ENCODE peak calls at places on chromosome 13, in seven cellular contexts. X is GM23338, Y is GM23248, U is PC-3, J is PC-9, C is HCT116, T is hepatocyte. O is an unnamed sample.

GRCh38 chr13:44218501-44219240 is 155.0 kb upstream of the SERP2 start:
- DNase-seq in X (no peak), Y (no peak), U (peak; percentile 67), J (peak; percentile 88), C (no peak), T (no peak), O (no peak)

GRCh38 chr13:45299194-45299593 is 41.8 kb downstream of the TPT1 start:
- DNase-seq in X (no peak), Y (no peak), U (peak; percentile 16), J (no peak), C (no peak), T (no peak), O (no peak)

GRCh38 chr13:97911311-97912138 is 42.0 kb upstream of the IPO5 start:
- DNase-seq in X (peak; percentile 69), Y (peak; percentile 77), U (peak; percentile 59), J (peak; percentile 41), C (peak; percentile 21), T (peak; percentile 15), O (peak; percentile 34)

GRCh38 chr13:33514362-33514761 is 228.8 kb upstream of the STARD13 start:
- DNase-seq in X (peak; percentile 68), Y (peak; percentile 10), U (peak; percentile 19), J (no peak), C (no peak), T (no peak), O (no peak)

GRCh38 chr13:109785141-109785891 is 1.1 kb downstream of the IRS2 start:
- DNase-seq in X (peak; percentile 50), Y (peak; percentile 84), U (peak; percentile 33), J (peak; percentile 71), C (no peak), T (peak; percentile 72), O (no peak)

GRCh38 chr13:76799696-76800095 is 86.5 kb downstream of the KCTD12 start:
- DNase-seq in X (no peak), Y (peak; percentile 16), U (peak; percentile 32), J (no peak), C (no peak), T (peak; percentile 42), O (no peak)

GRCh38 chr13:97753942-97754670 is 199.4 kb upstream of the IPO5 start:
- DNase-seq in X (peak; percentile 74), Y (no peak), U (no peak), J (no peak), C (no peak), T (no peak), O (no peak)

GRCh38 chr13:113413178-113413897 is 40.0 kb downstream of the ADPRHL1 start:
- DNase-seq in X (no peak), Y (no peak), U (no peak), J (no peak), C (no peak), T (no peak), O (no peak)

GRCh38 chr13:85798999-85799646 is at the start of gene SLITRK6:
- DNase-seq in X (peak; percentile 75), Y (peak; percentile 5), U (peak; percentile 93), J (peak; percentile 79), C (peak; percentile 15), T (peak; percentile 75), O (no peak)

GRCh38 chr13:82356667-82357066 is 1525.6 kb downstream of the SLITRK1 start:
- DNase-seq in X (peak; percentile 28), Y (peak; percentile 10), U (peak; percentile 21), J (no peak), C (no peak), T (no peak), O (no peak)

GRCh38 chr13:111401755-111402154 is 81.3 kb downstream of the TEX29 start:
- DNase-seq in X (no peak), Y (no peak), U (no peak), J (no peak), C (no peak), T (no peak), O (no peak)

GRCh38 chr13:93248627-93249047 is 22.0 kb downstream of the GPC6 start:
- DNase-seq in X (peak; percentile 72), Y (no peak), U (peak; percentile 78), J (no peak), C (no peak), T (peak; percentile 75), O (no peak)

GRCh38 chr13:112740502-112741131 is 50.8 kb downstream of the ATP11A start:
- DNase-seq in X (no peak), Y (peak; percentile 83), U (no peak), J (no peak), C (no peak), T (peak; percentile 52), O (no peak)

GRCh38 chr13:74158606-74159352 is 24.6 kb upstream of the KLF12 start:
- DNase-seq in X (no peak), Y (no peak), U (no peak), J (no peak), C (no peak), T (no peak), O (no peak)

GRCh38 chr13:113535381-113535781 is 44.9 kb upstream of the DCUN1D2 start:
- DNase-seq in X (no peak), Y (no peak), U (no peak), J (no peak), C (no peak), T (no peak), O (no peak)

GRCh38 chr13:38670627-38671026 is 16.2 kb upstream of the FREM2 start:
- DNase-seq in X (no peak), Y (peak; percentile 53), U (no peak), J (no peak), C (no peak), T (no peak), O (no peak)

GRCh38 chr13:110266983-110267382 is 40.0 kb downstream of the COL4A1 start:
- DNase-seq in X (peak; percentile 60), Y (no peak), U (no peak), J (no peak), C (no peak), T (no peak), O (no peak)

GRCh38 chr13:55244991-55245644 is 1895.6 kb upstream of the PRR20A start:
- DNase-seq in X (peak; percentile 91), Y (no peak), U (no peak), J (no peak), C (no peak), T (peak; percentile 36), O (no peak)

GRCh38 chr13:24899601-24900000 is 135.6 kb downstream of the RNF17 start:
- DNase-seq in X (no peak), Y (no peak), U (no peak), J (no peak), C (no peak), T (no peak), O (no peak)

GRCh38 chr13:108427355-108427754 is 157.8 kb downstream of the TNFSF13B start:
- DNase-seq in X (no peak), Y (no peak), U (peak; percentile 7), J (no peak), C (no peak), T (no peak), O (no peak)
- H3K9me2 ChIP-seq in X (no peaks in the 10 kb centered on the region), Y (no peaks in the 10 kb centered on the region), U (no peaks in the 10 kb centered on the region), J (no peaks in the 10 kb centered on the region), C (no peaks in the 10 kb centered on the region), T (no peaks in the 10 kb centered on the region), O (no peaks in the 10 kb centered on the region)

GRCh38 chr13:105030851-105031250 is 1504.6 kb downstream of the EFNB2 start:
- DNase-seq in X (no peak), Y (no peak), U (no peak), J (no peak), C (no peak), T (no peak), O (no peak)

GRCh38 chr13:105033999-105034398 is 1501.5 kb downstream of the EFNB2 start:
- DNase-seq in X (peak; percentile 16), Y (no peak), U (no peak), J (no peak), C (no peak), T (no peak), O (no peak)

GRCh38 chr13:105031306-105031705 is 1504.2 kb downstream of the EFNB2 start:
- DNase-seq in X (no peak), Y (no peak), U (no peak), J (no peak), C (no peak), T (no peak), O (no peak)

GRCh38 chr13:105037064-105037463 is 1498.4 kb downstream of the EFNB2 start:
- DNase-seq in X (no peak), Y (no peak), U (peak; percentile 23), J (no peak), C (no peak), T (no peak), O (no peak)

GRCh38 chr13:105035092-105035491 is 1500.4 kb downstream of the EFNB2 start:
- DNase-seq in X (no peak), Y (no peak), U (peak; percentile 10), J (no peak), C (no peak), T (no peak), O (no peak)
- H2AFZ ChIP-seq in X (no peak overlapping the region), Y (no peak overlapping the region), U (no peak overlapping the region), J (no peak overlapping the region), C (no peak overlapping the region), T (no peak overlapping the region), O (no peak overlapping the region)

DNA sequence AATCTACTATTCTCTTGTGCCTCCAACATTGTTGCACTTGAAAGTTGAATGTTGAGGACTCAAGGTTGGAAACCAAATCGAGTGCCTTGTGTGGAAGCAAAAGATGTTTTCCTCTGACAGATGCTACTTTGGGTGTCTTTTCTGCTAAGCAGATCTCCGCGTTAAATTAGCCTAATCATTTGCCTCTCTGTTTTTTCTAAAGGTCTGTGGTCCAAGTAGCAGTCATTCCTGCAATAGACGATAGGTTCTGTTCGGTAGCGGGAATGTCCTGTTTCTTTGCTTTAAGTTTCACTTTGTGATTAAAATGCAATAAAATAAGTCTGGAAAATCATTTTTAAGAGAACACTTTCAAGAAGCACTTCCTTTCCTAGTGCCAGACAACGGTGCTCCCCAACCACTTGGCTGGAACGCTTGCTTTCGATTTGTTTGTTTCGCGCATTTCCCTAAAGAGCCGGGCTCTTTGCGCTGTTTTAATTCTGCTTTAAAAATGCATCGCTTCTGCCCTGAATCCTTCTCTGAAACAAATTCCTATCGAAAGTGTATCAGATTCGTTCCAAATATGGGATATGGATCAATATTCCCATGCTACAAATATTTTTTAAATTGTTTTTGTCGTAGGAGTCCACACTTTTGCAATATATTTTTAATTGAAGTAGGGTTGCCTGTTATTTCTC is 14.1 kb downstream of the ZIC2 start:
- DNase-seq in X (peak; percentile 74), Y (no peak), U (no peak), J (no peak), C (no peak), T (no peak), O (no peak)
- TF ChIP-seq EZH2 in X (peak; percentile 60), Y (peak; percentile 74), U (peak; percentile 51), J (no peak), C (no peak), T (no peak), O (no peak)

DNA sequence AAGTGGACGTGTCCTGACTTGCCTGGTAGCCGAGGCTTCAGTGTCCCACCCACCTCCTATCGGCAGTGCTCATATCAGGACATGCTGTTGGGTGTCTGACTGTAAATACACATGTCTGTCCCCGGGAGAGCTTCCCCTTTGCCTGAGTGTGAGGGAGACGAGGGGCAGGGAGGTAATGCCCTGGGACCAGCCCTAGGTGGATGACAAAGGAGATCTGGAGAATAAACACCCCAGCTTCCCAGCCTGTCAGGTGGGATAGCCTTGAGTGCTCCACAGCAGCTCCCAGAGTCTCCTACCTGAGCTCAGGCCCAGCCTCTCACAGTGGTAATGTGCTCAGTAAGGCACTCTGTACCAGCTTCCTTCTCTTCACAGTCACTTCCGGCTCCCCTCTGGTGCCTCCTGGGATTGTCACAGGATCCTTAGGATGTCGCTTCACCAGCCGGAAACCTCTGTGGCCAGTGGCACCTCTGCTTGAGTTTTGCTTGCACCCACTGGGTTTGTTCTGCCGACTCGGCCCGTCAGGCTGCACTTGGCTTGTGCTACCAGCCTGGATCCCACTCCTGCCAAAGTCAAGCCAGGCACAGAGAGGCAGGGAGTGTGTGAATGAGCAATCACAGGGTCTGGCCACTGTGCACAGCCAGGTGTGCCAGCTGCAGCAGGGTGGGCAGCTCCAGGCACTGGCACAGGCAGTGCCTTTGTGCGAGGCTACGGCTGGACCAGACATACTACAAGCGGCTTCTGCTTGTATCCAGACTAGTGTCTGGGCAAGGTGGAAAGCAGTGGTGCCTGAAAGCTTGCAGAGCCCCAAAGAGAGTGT is 54.4 kb upstream of the RGCC start:
- DNase-seq in X (peak; percentile 56), Y (no peak), U (no peak), J (no peak), C (no peak), T (no peak), O (no peak)
- H3K9me2 ChIP-seq in X (no peaks in the 10 kb centered on the region), Y (no peaks in the 10 kb centered on the region), U (no peaks in the 10 kb centered on the region), J (no peaks in the 10 kb centered on the region), C (no peaks in the 10 kb centered on the region), T (no peaks in the 10 kb centered on the region), O (no peaks in the 10 kb centered on the region)